ENCODE peak calls at places on chromosome 14, in seven cellular contexts. D is stomach; S is astrocyte of the spinal cord; O is AG04450; C is stimulated activated CD4-positive, alpha-beta T cell treated with anti-CD3 and anti-CD28 coated beads, TNF-alpha, amount 100 ng/mL, for 4 hours; A is T-helper 1 cell; E is GM13977. K is an unnamed sample.

GRCh38 chr14:100533647-100534485 is 53.4 kb downstream of the BEGAIN start:
- DNase-seq in D (peak; percentile 25), S (no peak), O (no peak), C (no peak), A (no peak), E (peak; percentile 13), K (no peak)

GRCh38 chr14:68728342-68729106 is 64.3 kb downstream of the ZFP36L1 start:
- DNase-seq in D (no peak), S (no peak), O (no peak), C (no peak), A (no peak), E (no peak), K (no peak)

GRCh38 chr14:105255021-105255507 is 6.7 kb downstream of the BTBD6 start:
- DNase-seq in D (no peak), S (peak; percentile 23), O (no peak), C (no peak), A (no peak), E (no peak), K (no peak)

GRCh38 chr14:54776361-54777001 is 126.1 kb downstream of the GCH1 start:
- DNase-seq in D (no peak), S (peak; percentile 75), O (peak; percentile 15), C (no peak), A (peak; percentile 8), E (peak; percentile 56), K (no peak)

GRCh38 chr14:22646570-22647254 is 2.6 kb upstream of the OR6J1 start:
- DNase-seq in D (no peak), S (peak; percentile 84), O (peak; percentile 13), C (no peak), A (no peak), E (no peak), K (no peak)

GRCh38 chr14:30974628-30975027 is 50.8 kb upstream of the AP4S1 start:
- DNase-seq in D (no peak), S (peak; percentile 18), O (no peak), C (no peak), A (no peak), E (no peak), K (no peak)

GRCh38 chr14:106518054-106518943 is 991.9 kb downstream of the TMEM121 start:
- DNase-seq in D (peak; percentile 38), S (no peak), O (no peak), C (peak; percentile 77), A (peak; percentile 83), E (peak; percentile 29), K (no peak)

GRCh38 chr14:100782516-100783320 is 43.2 kb upstream of the MEG3 start:
- DNase-seq in D (no peak), S (no peak), O (no peak), C (no peak), A (no peak), E (no peak), K (no peak)

GRCh38 chr14:33364536-33364935 is 425.9 kb downstream of the NPAS3 start:
- DNase-seq in D (no peak), S (no peak), O (no peak), C (no peak), A (no peak), E (no peak), K (no peak)

GRCh38 chr14:67782090-67782489 is 34.3 kb downstream of the ZFYVE26 start:
- DNase-seq in D (no peak), S (no peak), O (no peak), C (no peak), A (no peak), E (no peak), K (no peak)

GRCh38 chr14:68651075-68651474 is 141.8 kb downstream of the ZFP36L1 start:
- DNase-seq in D (no peak), S (no peak), O (no peak), C (no peak), A (no peak), E (no peak), K (no peak)

GRCh38 chr14:52926994-52927393 is 23.9 kb downstream of the FERMT2 start:
- DNase-seq in D (no peak), S (peak; percentile 53), O (no peak), C (no peak), A (no peak), E (no peak), K (no peak)

GRCh38 chr14:59274991-59275391 is 86.5 kb downstream of the DAAM1 start:
- DNase-seq in D (no peak), S (no peak), O (no peak), C (no peak), A (no peak), E (peak; percentile 20), K (no peak)

GRCh38 chr14:100538566-100539318 is 48.5 kb downstream of the BEGAIN start:
- DNase-seq in D (no peak), S (no peak), O (no peak), C (no peak), A (no peak), E (no peak), K (no peak)

GRCh38 chr14:29240046-29240445 is 473.5 kb downstream of the FOXG1 start:
- DNase-seq in D (no peak), S (peak; percentile 86), O (no peak), C (no peak), A (no peak), E (no peak), K (no peak)

GRCh38 chr14:59845245-59845644 is 25.3 kb downstream of the RTN1 start:
- DNase-seq in D (no peak), S (no peak), O (no peak), C (no peak), A (no peak), E (no peak), K (no peak)

GRCh38 chr14:61547186-61548121 is 147.9 kb upstream of the HIF1A start:
- DNase-seq in D (no peak), S (peak; percentile 90), O (no peak), C (no peak), A (no peak), E (no peak), K (no peak)

GRCh38 chr14:22641851-22642250 is 2.3 kb downstream of the OR6J1 start:
- DNase-seq in D (no peak), S (no peak), O (no peak), C (no peak), A (no peak), E (no peak), K (no peak)

GRCh38 chr14:64758711-64759554 is 54.7 kb downstream of the PLEKHG3 start:
- DNase-seq in D (peak; percentile 56), S (peak; percentile 88), O (peak; percentile 93), C (no peak), A (no peak), E (no peak), K (no peak)

GRCh38 chr14:101151226-101151929 is 247.9 kb upstream of the RTL1 start:
- DNase-seq in D (no peak), S (no peak), O (no peak), C (no peak), A (no peak), E (no peak), K (no peak)